ENCODE peak calls at places on chromosomes 5 and 9, in five cellular contexts. Y is fibroblast of lung, I is mesendoderm, A is colonic mucosa, H is heart right ventricle. R is an unnamed sample. For H3K4me1, the result is how much of the 10 kb centered on the place peaks cover.

GRCh38 chr9:112174965-112175795 is at the start of gene SUSD1:
- DNase-seq in H (peak), A (peak), Y (peak), I (peak), R (peak)

GRCh38 chr5:153276151-153276550 is 214.3 kb upstream of the GRIA1 start:
- DNase-seq in I (peak), A (no peak), H (peak), Y (peak), R (no peak)

GRCh38 chr9:97385626-97386264 is 26.2 kb upstream of the TDRD7 start:
- DNase-seq in Y (no peak), H (no peak), I (no peak), A (no peak), R (no peak)

GRCh38 chr5:71601222-71602026 is 14.3 kb downstream of the MCCC2 start:
- DNase-seq in H (peak), I (peak), A (peak), Y (peak), R (no peak)

GRCh38 chr9:96556701-96557461 is 62.8 kb downstream of the CDC14B start:
- DNase-seq in I (peak), A (no peak), H (peak), Y (no peak), R (peak)

GRCh38 chr5:92308679-92309078 is 925.6 kb upstream of the ARRDC3 start:
- DNase-seq in I (no peak), Y (no peak), A (no peak), H (no peak), R (no peak)

GRCh38 chr5:96885518-96886338 is 9.4 kb downstream of the ERAP2 start:
- DNase-seq in I (no peak), H (no peak), Y (no peak), A (no peak), R (no peak)

GRCh38 chr9:73539881-73540280 is 388.2 kb downstream of the ANXA1 start:
- DNase-seq in I (no peak), Y (no peak), H (no peak), A (no peak), R (no peak)

GRCh38 chr9:68685213-68685612 is 19.8 kb upstream of the PIP5K1B start:
- DNase-seq in H (no peak), Y (no peak), I (no peak), A (no peak), R (no peak)

GRCh38 chr5:154517181-154517580 is 39.2 kb upstream of the HAND1 start:
- DNase-seq in I (peak), A (no peak), Y (no peak), H (no peak), R (no peak)

GRCh38 chr9:126893079-126893478 is 21.5 kb upstream of the RALGPS1 start:
- DNase-seq in A (no peak), H (no peak), Y (peak), I (no peak), R (no peak)

GRCh38 chr9:33880562-33881089 is 63.7 kb downstream of the UBE2R2 start:
- DNase-seq in I (peak), A (no peak), H (no peak), Y (no peak), R (no peak)

GRCh38 chr5:59346987-59347386 is 546.5 kb downstream of the PDE4D start:
- DNase-seq in A (no peak), I (no peak), Y (peak), H (no peak), R (no peak)

GRCh38 chr5:89728134-89728533 is 681.4 kb downstream of the CETN3 start:
- DNase-seq in Y (no peak), A (no peak), H (no peak), I (no peak), R (no peak)
- H3K4me1 ChIP-seq in Y (under half), A (under half), H (under half), I (under half), R (under half)

GRCh38 chr5:166370928-166371690 is 1920.3 kb upstream of the WWC1 start:
- DNase-seq in Y (peak), I (no peak), A (no peak), H (no peak), R (no peak)
- H3K4me3 ChIP-seq in Y (peak), I (no peak), A (no peak), H (peak), R (peak)

GRCh38 chr9:89714316-89714715 is 109.5 kb downstream of the GADD45G start:
- DNase-seq in H (no peak), A (no peak), I (no peak), Y (peak), R (no peak)

GRCh38 chr9:89712285-89712684 is 107.5 kb downstream of the GADD45G start:
- DNase-seq in H (no peak), A (no peak), Y (no peak), I (no peak), R (no peak)

GRCh38 chr9:89716559-89716958 is 111.7 kb downstream of the GADD45G start:
- DNase-seq in I (no peak), H (no peak), Y (no peak), A (no peak), R (no peak)

GRCh38 chr9:89718176-89718575 is 113.4 kb downstream of the GADD45G start:
- DNase-seq in Y (no peak), I (no peak), A (no peak), H (no peak), R (no peak)

GRCh38 chr9:89715318-89715858 is 110.6 kb downstream of the GADD45G start:
- DNase-seq in A (no peak), H (no peak), Y (no peak), I (no peak), R (no peak)
- H3K4me1 ChIP-seq in A (under half), H (under half), Y (under half), I (under half), R (under half)

DNA sequence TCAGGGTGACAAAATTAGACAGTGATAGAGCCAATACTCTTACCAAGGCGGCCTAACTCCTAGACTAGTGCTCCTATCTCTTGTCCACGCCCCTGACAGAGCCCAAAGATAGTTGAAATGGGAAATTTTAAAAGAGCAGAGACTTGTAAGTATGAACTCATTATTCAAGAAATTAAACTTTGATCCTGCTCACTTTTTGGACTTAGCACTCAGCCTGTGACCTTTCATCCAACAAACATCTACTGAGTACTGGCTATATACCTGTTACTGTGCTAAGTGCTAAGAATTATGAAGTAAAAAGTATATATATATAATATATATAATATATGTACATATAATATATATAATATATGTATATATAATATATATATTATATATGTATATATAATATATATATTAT is 1.2 kb downstream of the INVS start:
- DNase-seq in H (no peak), Y (no peak), A (no peak), I (no peak), R (no peak)
- H3K4me3 ChIP-seq in H (peak), Y (peak), A (no peak), I (no peak), R (no peak)

GRCh38 chr9:35904966-35905781 is 828 bp upstream of the HRCT1 start:
- DNase-seq in A (peak), Y (no peak), I (no peak), H (no peak), R (no peak)

GRCh38 chr9:35907732-35908483 is 1.4 kb upstream of the SPAAR start:
- DNase-seq in H (peak), I (peak), A (peak), Y (peak), R (peak)

GRCh38 chr9:35904338-35904737 is 1.7 kb upstream of the HRCT1 start:
- DNase-seq in I (no peak), H (no peak), Y (no peak), A (no peak), R (no peak)

GRCh38 chr9:35906923-35907699 is 1.1 kb downstream of the HRCT1 start:
- DNase-seq in H (peak), I (peak), Y (peak), A (no peak), R (peak)

DNA sequence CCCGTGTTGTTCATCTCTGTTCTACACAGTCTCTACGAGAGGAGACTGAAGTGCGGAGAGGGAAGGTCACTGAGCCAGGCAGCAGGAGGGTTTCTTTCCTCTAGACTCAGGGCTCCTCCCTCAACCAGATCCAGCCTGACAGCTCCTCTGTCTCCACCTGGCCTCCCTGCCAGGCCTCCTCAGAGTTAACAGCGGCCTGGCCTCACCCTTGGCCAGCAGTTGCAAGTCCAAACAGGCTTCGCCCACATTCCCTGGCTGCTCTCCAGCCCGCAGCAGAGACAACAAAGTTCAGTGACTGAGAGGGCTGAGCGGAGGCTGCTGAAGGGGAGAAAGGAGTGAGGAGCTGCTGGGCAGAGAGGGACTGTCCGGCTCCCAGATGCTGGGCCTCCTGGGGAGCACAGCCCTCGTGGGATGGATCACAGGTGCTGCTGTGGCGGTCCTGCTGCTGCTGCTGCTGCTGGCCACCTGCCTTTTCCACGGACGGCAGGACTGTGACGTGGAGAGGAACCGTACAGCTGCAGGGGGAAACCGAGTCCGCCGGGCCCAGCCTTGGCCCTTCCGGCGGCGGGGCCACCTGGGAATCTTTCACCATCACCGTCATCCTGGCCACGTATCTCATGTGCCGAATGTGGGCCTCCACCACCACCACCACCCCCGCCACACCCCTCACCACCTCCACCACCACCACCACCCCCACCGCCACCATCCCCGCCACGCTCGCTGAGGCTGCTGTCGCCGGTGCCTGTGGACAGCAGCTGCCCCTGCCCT is at the start of gene HRCT1:
- DNase-seq in I (no peak), Y (peak), A (peak), H (peak), R (peak)
- H3K4me1 ChIP-seq in I (under half), Y (under half), A (half or more), H (half or more), R (under half)

DNA sequence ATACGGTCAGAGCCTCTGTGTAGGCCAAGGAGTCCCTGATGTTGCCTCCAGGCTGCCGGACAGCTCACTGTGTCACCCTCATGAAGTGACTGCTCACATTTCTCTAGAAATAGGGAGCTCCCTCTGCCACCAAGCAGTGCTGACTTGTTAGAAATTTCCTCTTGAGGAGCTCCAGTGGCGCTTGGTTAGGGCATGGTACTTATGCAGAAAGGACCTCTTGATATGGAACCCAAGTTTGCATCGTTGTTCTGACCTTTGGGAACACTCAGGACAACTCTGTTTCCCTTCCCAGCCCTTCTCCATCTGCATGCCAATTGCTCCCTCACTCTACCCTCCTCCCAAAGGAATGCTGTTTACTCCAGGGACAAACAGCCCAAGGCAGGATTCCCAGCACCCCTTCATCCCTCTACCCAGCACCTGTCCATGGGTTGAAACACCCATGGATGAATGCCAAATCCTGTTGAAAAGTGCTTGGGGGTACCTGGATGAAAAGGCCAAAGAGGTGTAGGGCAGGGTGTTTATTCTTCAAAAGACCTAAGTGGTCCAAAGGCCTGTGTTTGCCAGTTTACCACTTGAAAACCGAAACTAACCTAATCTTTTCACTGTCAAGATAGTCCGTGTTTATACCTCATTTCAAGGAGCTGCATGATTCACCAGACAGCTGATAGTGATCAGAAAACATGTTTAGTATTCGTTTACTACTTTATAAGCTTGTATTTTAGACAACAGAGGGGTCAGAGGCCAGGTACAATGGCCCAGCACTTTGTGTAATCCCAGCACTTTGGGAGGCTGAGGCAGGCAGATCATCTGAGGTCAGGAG is 51.1 kb downstream of the KLF4 start:
- DNase-seq in Y (no peak), H (no peak), I (peak), A (no peak), R (no peak)
- H3K4me3 ChIP-seq in Y (no peak), H (no peak), I (no peak), A (no peak), R (no peak)

GRCh38 chr5:10744681-10745080 is 16.4 kb downstream of the DAP start:
- DNase-seq in Y (no peak), H (no peak), I (no peak), A (no peak), R (no peak)
- H3K4me1 ChIP-seq in Y (under half), H (under half), I (under half), A (under half), R (under half)

DNA sequence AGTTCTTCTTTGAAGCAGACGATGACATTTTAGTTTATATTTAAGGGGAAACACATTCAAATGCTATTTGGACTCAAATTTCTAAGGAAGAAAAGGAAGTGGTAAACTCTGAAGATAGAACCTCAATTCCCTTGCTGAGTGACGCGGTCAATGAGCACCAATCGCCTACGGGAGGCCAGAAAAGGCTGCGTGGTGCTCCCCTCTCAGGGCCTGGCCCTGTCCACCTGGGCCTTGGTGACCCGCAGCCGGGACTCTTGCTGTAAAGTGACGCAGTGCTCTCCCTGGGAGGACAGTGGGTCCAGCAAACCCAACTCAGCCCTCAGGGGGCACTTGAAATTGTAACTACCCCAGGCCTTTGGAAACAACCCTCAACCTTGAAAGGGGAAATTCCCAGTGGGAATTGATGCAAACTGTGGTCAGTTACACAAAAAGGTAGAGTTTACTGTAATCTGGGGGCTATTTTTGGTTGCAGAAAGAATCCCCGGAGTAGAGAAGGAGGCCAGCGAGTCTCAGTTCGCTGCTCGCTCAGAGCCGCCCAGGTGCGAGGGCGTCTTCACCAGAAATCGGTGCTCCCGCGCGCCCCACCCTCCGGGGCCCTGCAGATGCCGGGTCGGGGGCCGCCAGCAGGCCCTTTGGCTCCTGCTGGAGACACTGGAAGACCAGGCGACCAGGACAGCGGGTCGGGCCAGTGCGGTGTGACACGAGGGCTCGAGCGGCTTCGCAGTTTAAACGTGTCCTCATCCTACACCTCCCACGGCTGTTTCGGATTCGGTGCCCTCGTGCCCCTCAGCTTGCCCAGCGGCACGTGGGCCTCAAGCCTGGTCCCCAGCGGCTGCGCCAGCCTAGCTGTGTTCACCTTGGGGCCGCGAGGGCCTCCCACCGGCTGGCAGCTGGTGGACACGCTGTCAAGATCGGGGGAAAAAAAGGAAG is 1.4 kb upstream of the ANKRD33B start:
- DNase-seq in H (no peak), A (no peak), Y (no peak), I (no peak), R (no peak)
- H3K4me3 ChIP-seq in H (no peak), A (no peak), Y (no peak), I (no peak), R (no peak)

DNA sequence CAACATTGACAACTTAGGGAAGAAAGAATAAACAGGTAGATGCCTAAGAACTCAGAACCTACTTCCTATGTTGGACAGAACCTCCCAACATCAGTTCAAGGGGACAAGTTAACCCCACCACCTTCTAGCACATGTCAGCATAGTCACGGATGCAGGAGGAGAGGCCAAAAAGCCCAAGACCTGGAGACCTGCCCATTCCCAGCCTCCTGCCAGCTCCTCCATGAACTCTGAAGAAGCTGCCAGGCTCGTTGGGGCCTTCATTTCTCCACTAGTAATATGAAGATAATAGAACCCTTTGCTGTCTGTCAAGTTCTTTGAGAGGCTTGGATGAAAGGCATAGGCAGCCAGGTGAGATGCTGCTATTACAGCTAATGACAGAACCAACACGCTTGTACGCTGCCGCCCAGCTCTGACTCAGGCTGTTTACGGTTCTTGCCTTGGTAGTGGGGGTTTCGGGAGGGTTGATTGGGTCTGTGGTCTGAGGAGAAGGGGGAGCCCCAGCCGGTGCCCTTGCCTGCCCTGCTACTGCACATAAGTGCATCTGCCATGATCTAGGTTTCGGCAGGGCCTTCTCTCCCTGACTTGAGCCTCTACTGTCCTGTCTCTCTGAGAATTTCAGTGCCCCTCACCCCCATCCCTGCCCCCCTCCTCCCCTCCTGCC is 82.2 kb downstream of the NRG2 start:
- DNase-seq in H (no peak), I (no peak), Y (no peak), A (no peak), R (no peak)
- H3K4me1 ChIP-seq in H (under half), I (under half), Y (under half), A (under half), R (under half)

GRCh38 chr9:132609829-132610228 is 27.4 kb downstream of the BARHL1 start:
- DNase-seq in A (no peak), H (no peak), Y (peak), I (no peak), R (no peak)
- H3K4me3 ChIP-seq in A (no peak), H (no peak), Y (no peak), I (no peak), R (no peak)

R was measured in aorta.